ENCODE peak calls at places on chromosomes 3 and 15, in seven cellular contexts. G is iPS DF 6.9; A is ovary; E is heart left ventricle; X is foreskin keratinocyte; D is CD4-positive, alpha-beta T cell; T is substantia nigra. C is an unnamed sample.

GRCh38 chr3:69683076-69683806 is 56.0 kb upstream of the MITF start:
- DNase-seq in G (no peak), A (no peak), E (no peak), T (no peak), X (no peak), D (no peak), C (no peak)

GRCh38 chr3:151219056-151219455 is 16.0 kb upstream of the GPR171 start:
- DNase-seq in D (no peak), E (no peak), X (peak), A (no peak), T (no peak), G (no peak), C (peak)

GRCh38 chr3:99562990-99563607 is 75.3 kb upstream of the COL8A1 start:
- DNase-seq in E (no peak), D (no peak), X (peak), G (no peak), A (no peak), T (no peak), C (no peak)

GRCh38 chr15:23384371-23384770 is 29.8 kb downstream of the GOLGA8S start:
- DNase-seq in D (no peak), T (no peak), G (no peak), E (no peak), X (no peak), A (no peak), C (no peak)

GRCh38 chr15:48936666-48937065 is 27.1 kb downstream of the SHC4 start:
- DNase-seq in A (no peak), E (no peak), T (no peak), X (no peak), G (no peak), D (no peak), C (no peak)

GRCh38 chr3:64508140-64508539 is 179.7 kb downstream of the ADAMTS9 start:
- DNase-seq in G (no peak), E (no peak), T (no peak), X (no peak), A (no peak), D (no peak), C (peak)

GRCh38 chr3:124707667-124708066 is 22.6 kb upstream of the UMPS start:
- DNase-seq in E (no peak), A (no peak), D (no peak), G (no peak), T (no peak), X (peak), C (no peak)

GRCh38 chr15:89543389-89543788 is 31.9 kb upstream of the TICRR start:
- DNase-seq in E (no peak), G (no peak), X (no peak), T (no peak), A (no peak), D (no peak), C (no peak)

GRCh38 chr15:56929933-56930332 is 11.5 kb downstream of the TCF12 start:
- DNase-seq in X (no peak), E (no peak), G (no peak), T (no peak), D (no peak), A (no peak), C (no peak)

GRCh38 chr15:99430881-99431401 is 134.8 kb upstream of the MEF2A start:
- DNase-seq in G (no peak), A (peak), X (no peak), T (no peak), D (no peak), E (peak), C (no peak)

GRCh38 chr3:52792413-52792812 is 2.2 kb upstream of the ITIH3 start:
- DNase-seq in X (no peak), E (no peak), A (no peak), D (no peak), G (no peak), T (no peak), C (no peak)

GRCh38 chr3:12854550-12854949 is 13.2 kb upstream of the RPL32 start:
- DNase-seq in A (no peak), G (no peak), E (no peak), T (no peak), D (no peak), X (no peak), C (no peak)

GRCh38 chr3:160099855-160100254 is 111.2 kb downstream of the IL12A start:
- DNase-seq in X (no peak), D (no peak), A (no peak), T (no peak), E (no peak), G (no peak), C (no peak)

GRCh38 chr15:64857421-64857820 is 15.7 kb downstream of the PLEKHO2 start:
- DNase-seq in G (no peak), D (no peak), X (no peak), A (no peak), E (no peak), T (no peak), C (no peak)

GRCh38 chr3:86788371-86788770 is 202.6 kb downstream of the VGLL3 start:
- DNase-seq in G (no peak), D (no peak), E (no peak), X (no peak), A (no peak), T (no peak), C (no peak)

GRCh38 chr3:153752405-153753027 is 368.7 kb upstream of the ARHGEF26 start:
- DNase-seq in E (no peak), G (no peak), X (no peak), T (no peak), D (no peak), A (no peak), C (no peak)

GRCh38 chr3:142117052-142117451 is 32.3 kb downstream of the TFDP2 start:
- DNase-seq in X (peak), T (no peak), G (no peak), A (no peak), E (no peak), D (no peak), C (peak)

GRCh38 chr15:77526582-77527163 is 106.0 kb downstream of the HMG20A start:
- DNase-seq in X (no peak), D (no peak), A (no peak), T (no peak), E (no peak), G (no peak), C (no peak)

GRCh38 chr15:73965094-73965729 is 26.9 kb downstream of the STOML1 start:
- DNase-seq in X (no peak), G (no peak), D (no peak), A (peak), E (no peak), T (no peak), C (no peak)

GRCh38 chr3:38004415-38005075 is 14.0 kb downstream of the VILL start:
- DNase-seq in G (no peak), E (peak), D (peak), X (peak), A (peak), T (peak), C (peak)

GRCh38 chr3:1576047-1576446 is 483.2 kb downstream of the CNTN6 start:
- DNase-seq in D (no peak), A (no peak), T (no peak), G (no peak), X (no peak), E (no peak), C (no peak)

GRCh38 chr3:138082085-138082991 is 33.1 kb downstream of the DZIP1L start:
- DNase-seq in A (peak), D (no peak), G (no peak), X (peak), E (no peak), T (no peak), C (peak)

GRCh38 chr3:113287111-113287817 is 75.9 kb downstream of the BOC start:
- DNase-seq in E (no peak), A (no peak), D (no peak), T (no peak), G (no peak), X (peak), C (no peak)

GRCh38 chr15:35115155-35115725 is 30.1 kb upstream of the NANOGP8 start:
- DNase-seq in A (peak), E (no peak), D (no peak), G (no peak), T (no peak), X (no peak), C (no peak)

GRCh38 chr3:134214239-134214638 is 36.4 kb downstream of the RYK start:
- DNase-seq in D (no peak), E (no peak), A (no peak), G (no peak), X (no peak), T (no peak), C (no peak)

GRCh38 chr15:53297828-53298227 is 461.6 kb downstream of the WDR72 start:
- DNase-seq in E (no peak), X (no peak), A (no peak), T (no peak), G (no peak), D (no peak), C (no peak)

GRCh38 chr3:160808838-160809237 is 52.8 kb downstream of the PPM1L start:
- DNase-seq in E (peak), T (no peak), X (no peak), G (no peak), D (no peak), A (no peak), C (no peak)

GRCh38 chr3:122794779-122795673 is at the start of gene SLC49A4:
- DNase-seq in T (no peak), E (peak), D (peak), A (peak), G (peak), X (peak), C (no peak)

GRCh38 chr3:114449271-114450007 is 155.6 kb downstream of the TIGIT start:
- DNase-seq in T (no peak), D (no peak), A (no peak), X (peak), E (no peak), G (no peak), C (peak)

GRCh38 chr3:114451051-114451451 is 157.2 kb downstream of the TIGIT start:
- DNase-seq in A (no peak), T (no peak), D (no peak), X (no peak), G (no peak), E (no peak), C (no peak)

GRCh38 chr3:114447950-114448479 is 154.2 kb downstream of the TIGIT start:
- DNase-seq in G (no peak), T (no peak), X (no peak), E (no peak), D (no peak), A (no peak), C (no peak)

GRCh38 chr3:114451561-114452018 is 157.8 kb downstream of the TIGIT start:
- DNase-seq in X (no peak), G (no peak), E (no peak), T (no peak), A (peak), D (no peak), C (no peak)

GRCh38 chr3:114450008-114450596 is 156.3 kb downstream of the TIGIT start:
- DNase-seq in T (no peak), X (peak), A (no peak), E (no peak), D (no peak), G (no peak), C (no peak)
- H3K27ac ChIP-seq in T (peak), X (peak), A (peak), E (no peak), D (no peak), G (no peak), C (peak)

GRCh38 chr3:197171481-197172067 is 126.8 kb downstream of the DLG1 start:
- DNase-seq in X (no peak), A (no peak), T (no peak), G (no peak), E (no peak), D (no peak), C (no peak)
- H3K27ac ChIP-seq in X (no peak), A (no peak), T (no peak), G (no peak), E (no peak), D (no peak), C (no peak)

GRCh38 chr15:91444656-91445055 is 344.6 kb downstream of the SV2B start:
- DNase-seq in D (no peak), A (no peak), E (no peak), T (no peak), X (no peak), G (no peak), C (no peak)
- H3K27ac ChIP-seq in D (no peak), A (no peak), E (no peak), T (no peak), X (peak), G (no peak), C (no peak)

DNA sequence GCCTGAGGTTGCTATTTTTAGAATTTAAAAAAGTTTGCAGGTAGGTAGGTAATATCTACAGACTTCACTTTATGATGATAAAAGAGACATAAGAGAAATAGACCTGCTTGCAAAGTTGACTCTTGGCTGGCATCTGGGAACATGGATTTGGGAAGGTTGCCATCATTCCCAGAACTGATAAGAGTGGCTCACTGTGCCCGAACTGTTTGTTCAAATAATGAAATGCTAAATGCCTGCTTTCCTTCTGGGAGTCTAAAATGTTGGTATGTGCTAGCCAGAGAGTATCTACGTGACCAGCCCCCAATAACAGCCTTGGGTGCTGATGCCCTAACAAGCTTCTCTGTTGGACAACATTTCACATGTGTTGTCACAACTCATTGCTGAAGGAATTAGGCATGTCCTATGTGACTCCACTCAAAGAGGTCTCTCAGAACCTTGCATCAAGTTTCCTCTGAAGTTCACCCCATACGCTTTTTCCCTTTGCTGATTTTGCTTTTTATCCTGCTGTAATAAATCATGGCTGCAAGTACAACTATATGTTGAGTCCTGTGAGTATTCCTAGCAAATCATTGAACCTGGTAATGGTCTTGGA is 95.5 kb downstream of the FHIT start:
- DNase-seq in D (no peak), T (no peak), A (no peak), E (peak), G (no peak), X (no peak), C (no peak)
- H3K27ac ChIP-seq in D (no peak), T (no peak), A (no peak), E (no peak), G (no peak), X (no peak), C (no peak)

DNA sequence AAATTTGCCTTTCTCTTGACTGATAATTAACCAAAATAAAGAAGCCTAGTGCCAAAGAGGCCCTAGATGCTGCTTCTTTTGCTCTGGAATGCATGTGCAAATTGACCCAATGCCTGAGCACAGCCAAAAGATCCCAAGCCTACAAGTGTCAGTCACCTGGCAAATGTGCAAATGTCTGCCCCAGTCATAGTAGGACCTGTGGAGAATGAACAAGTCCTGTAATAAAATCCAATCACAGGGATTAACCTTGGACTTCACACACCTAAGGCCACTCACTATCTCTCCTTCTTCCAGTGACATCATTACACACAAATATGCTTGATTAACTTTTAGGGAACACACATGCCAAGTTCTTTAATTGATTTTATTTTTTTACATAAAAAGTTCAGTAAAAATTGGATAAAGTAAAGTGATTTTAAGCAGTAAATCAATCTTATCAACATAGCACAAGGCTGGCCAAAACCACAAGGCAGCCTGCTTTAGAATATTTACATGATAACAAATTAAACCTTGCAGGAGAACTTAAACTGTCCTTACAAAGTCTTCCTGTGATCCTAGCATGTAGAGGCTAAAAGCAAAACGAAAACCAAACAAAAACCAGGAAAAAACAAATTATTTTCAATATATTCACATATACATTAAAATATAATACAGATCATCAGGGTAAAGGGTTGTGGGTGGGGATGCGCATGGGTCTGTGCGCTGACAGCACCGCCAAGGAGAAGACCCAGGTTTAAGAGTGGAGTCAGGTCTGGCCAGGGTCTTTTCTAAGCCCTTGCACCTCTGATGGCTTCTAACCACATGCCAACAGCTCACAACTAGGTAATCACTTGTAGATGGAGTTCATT is 36.8 kb downstream of the NBEAL2 start:
- DNase-seq in G (no peak), A (no peak), D (no peak), T (no peak), X (no peak), E (no peak), C (no peak)
- H3K27ac ChIP-seq in G (no peak), A (no peak), D (no peak), T (no peak), X (no peak), E (no peak), C (peak)

GRCh38 chr3:195583831-195584542 is at the start of gene APOD:
- DNase-seq in G (no peak), E (peak), D (no peak), T (peak), A (peak), X (no peak), C (peak)
- H3K27ac ChIP-seq in G (no peak), E (peak), D (no peak), T (peak), A (peak), X (no peak), C (peak)

GRCh38 chr3:24401811-24402185 is 92.9 kb downstream of the THRB start:
- DNase-seq in A (no peak), T (no peak), G (no peak), D (no peak), E (no peak), X (no peak), C (no peak)
- H3K27ac ChIP-seq in A (no peak), T (no peak), G (no peak), D (no peak), E (no peak), X (no peak), C (no peak)